ENCODE peak calls at places on chromosomes 4 and X, in four cellular contexts. E, M, F and Y are unnamed samples.
A peak's percentile ranks its signal among the peaks of the same experiment; 100 is the strongest.

GRCh38 chr4:173793937-173794510 is 264.0 kb upstream of the HAND2 start:
- DNase-seq in M (no peak), F (no peak), E (peak; percentile 6), Y (no peak)

GRCh38 chr4:176638992-176639391 is 153.7 kb downstream of the VEGFC start:
- DNase-seq in E (no peak), F (no peak), M (no peak), Y (no peak)

GRCh38 chrX:68931345-68931744 is 102.5 kb downstream of the EFNB1 start:
- DNase-seq in E (no peak), F (no peak), M (no peak), Y (no peak)

GRCh38 chrX:151702021-151702714 is 6.9 kb downstream of the PRRG3 start:
- DNase-seq in M (no peak), E (peak; percentile 23), F (no peak), Y (no peak)

GRCh38 chr4:153448003-153448731 is 18.0 kb upstream of the TMEM131L start:
- DNase-seq in F (no peak), M (no peak), E (peak; percentile 37), Y (no peak)

GRCh38 chr4:77465271-77465670 is 140.3 kb upstream of the CXCL13 start:
- DNase-seq in M (no peak), E (peak; percentile 7), F (no peak), Y (peak; percentile 13)

GRCh38 chr4:99720206-99720605 is 62.6 kb upstream of the C4orf54 start:
- DNase-seq in F (no peak), M (no peak), E (no peak), Y (no peak)

GRCh38 chr4:67292045-67292444 is 253.3 kb downstream of the CENPC start:
- DNase-seq in M (no peak), F (no peak), E (no peak), Y (no peak)

GRCh38 chr4:146398404-146398803 is 123.3 kb downstream of the SLC10A7 start:
- DNase-seq in E (no peak), F (no peak), M (no peak), Y (no peak)

GRCh38 chrX:73859622-73860021 is 296.6 kb downstream of the CHIC1 start:
- DNase-seq in M (no peak), F (no peak), E (no peak), Y (no peak)

GRCh38 chr4:106541253-106541652 is 172.7 kb upstream of the GIMD1 start:
- DNase-seq in M (no peak), E (peak; percentile 74), F (no peak), Y (no peak)

GRCh38 chrX:49704692-49705404 is 9.1 kb upstream of the PAGE1 start:
- DNase-seq in F (no peak), M (no peak), E (no peak), Y (no peak)

DNA sequence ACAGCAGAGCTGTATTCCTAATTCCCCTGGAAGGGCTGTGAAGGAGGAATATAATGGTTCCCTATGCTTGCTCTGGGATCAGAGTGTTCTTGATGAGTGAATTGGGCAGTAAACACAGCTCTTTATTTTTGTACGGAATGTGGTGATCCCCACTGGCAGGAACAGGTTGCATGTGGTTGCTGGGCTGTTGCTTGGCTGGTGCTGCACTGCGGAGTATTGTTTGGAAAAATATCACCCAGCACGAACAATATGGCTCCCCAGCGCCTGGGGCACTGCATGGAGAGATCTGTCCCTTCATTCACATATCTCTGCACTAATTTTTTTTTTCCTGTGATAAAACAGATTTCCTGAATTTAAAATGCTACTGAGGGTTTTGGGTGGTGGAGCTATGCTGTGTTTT is 119.7 kb downstream of the MGST2 start:
- DNase-seq in M (no peak), F (no peak), E (no peak), Y (no peak)
- H3K36me3 ChIP-seq in M (no peaks in the 10 kb centered on the region), F (no peaks in the 10 kb centered on the region), E (no peaks in the 10 kb centered on the region), Y (no peaks in the 10 kb centered on the region)

DNA sequence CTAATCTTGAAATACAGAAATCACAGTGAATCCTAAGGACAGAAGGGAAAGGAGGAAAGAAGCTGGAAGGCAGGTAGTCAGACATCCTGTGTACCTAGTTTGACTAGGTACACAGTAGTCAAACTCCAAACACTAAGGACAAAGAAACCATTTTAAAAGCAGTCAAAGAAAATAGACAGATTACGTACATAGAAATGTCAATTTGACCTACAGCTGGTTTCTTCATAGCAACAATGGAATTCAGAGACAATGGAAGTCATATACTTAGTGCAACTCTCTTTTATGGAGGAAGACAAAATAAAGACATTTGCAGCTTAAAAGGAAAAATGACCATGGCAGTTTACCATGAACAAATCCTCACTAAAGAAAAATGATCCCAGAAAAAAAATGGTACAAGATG is 79.0 kb downstream of the NEUROG2 start:
- DNase-seq in F (no peak), M (no peak), E (no peak), Y (no peak)
- H3K36me3 ChIP-seq in F (no peaks in the 10 kb centered on the region), M (no peaks in the 10 kb centered on the region), E (no peaks in the 10 kb centered on the region), Y (no peaks in the 10 kb centered on the region)

GRCh38 chrX:16852617-16853179 is 17.5 kb downstream of the RBBP7 start:
- DNase-seq in E (no peak), M (no peak), F (no peak), Y (no peak)

GRCh38 chrX:16851421-16851820 is 18.7 kb downstream of the RBBP7 start:
- DNase-seq in E (no peak), M (peak; percentile 64), F (no peak), Y (no peak)

GRCh38 chrX:16845686-16846085 is 24.5 kb downstream of the RBBP7 start:
- DNase-seq in M (no peak), E (no peak), F (no peak), Y (no peak)

GRCh38 chrX:16851827-16852226 is 18.3 kb downstream of the RBBP7 start:
- DNase-seq in F (no peak), M (no peak), E (no peak), Y (no peak)

DNA sequence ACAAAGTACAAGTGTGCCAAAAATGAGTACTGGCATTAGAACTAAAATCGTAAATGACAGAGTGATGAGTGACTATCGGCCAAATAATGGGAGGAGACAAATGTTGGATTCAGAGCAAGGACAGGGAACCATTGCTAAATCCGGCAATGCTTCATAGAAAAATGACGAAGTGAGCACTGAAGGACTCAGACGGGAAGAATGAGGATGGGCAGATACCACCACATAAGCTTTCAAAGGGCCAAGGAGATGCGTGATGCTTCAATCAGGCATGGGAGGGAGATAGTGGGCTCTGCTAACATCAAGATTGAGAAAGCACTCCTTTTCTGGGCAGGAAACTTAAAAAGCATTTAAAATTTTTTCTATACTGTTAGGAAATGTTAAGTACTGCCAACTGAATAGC is 21.6 kb downstream of the RBBP7 start:
- DNase-seq in F (no peak), M (no peak), E (no peak), Y (no peak)
- H3K36me3 ChIP-seq in F (peaks cover 68% of the 10 kb centered on the region), M (peaks cover 49% of the 10 kb centered on the region), E (peaks cover 7% of the 10 kb centered on the region), Y (peaks cover 63% of the 10 kb centered on the region)

DNA sequence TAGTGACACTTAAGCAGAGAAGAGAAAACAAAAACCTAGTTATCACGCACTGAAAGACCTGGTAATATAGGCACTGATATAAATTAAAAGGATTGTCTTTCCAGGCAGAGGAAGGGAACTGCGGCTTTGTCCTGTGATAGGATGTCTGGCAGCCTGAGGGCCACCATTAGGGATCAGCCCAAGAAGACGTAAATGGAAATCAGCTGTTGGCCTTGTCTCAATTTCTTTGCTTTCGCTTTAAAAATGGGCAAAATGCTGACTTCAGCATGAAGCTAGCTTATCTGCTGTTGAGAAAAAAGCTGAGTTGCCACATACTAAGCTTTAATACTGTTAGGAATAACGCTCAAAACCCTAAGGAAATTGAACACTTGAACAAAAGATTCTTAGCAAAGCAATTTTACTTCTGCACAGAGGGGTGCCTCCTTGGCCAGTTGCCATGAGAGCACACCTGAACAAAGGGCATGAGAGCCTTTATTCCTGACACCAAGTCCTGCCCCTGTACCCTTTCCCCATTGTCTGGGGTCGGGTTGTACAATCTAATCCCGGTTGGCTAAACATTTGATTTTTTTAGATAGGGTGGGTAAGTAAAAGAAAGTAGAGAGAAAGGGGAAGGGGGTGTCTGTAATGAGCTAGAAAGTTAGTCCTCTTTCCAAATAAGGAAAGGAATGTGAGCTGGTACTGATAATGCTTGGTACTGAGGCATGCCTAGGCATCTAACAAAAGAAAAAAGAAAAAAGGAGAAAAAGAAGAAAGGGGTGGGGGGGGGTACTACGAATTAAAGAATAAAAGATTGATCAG is 85.2 kb upstream of the UCP1 start:
- DNase-seq in E (peak; percentile 24), M (peak; percentile 66), F (no peak), Y (no peak)
- H3K36me3 ChIP-seq in E (peaks cover 3% of the 10 kb centered on the region), M (peaks cover 44% of the 10 kb centered on the region), F (no peaks in the 10 kb centered on the region), Y (no peaks in the 10 kb centered on the region)

GRCh38 chr4:2494992-2495391 is 26.1 kb downstream of the RNF4 start:
- DNase-seq in M (no peak), E (no peak), F (no peak), Y (no peak)
- H3K36me3 ChIP-seq in M (peaks cover 60% of the 10 kb centered on the region), E (peaks cover 10% of the 10 kb centered on the region), F (peaks cover 81% of the 10 kb centered on the region), Y (peaks cover 49% of the 10 kb centered on the region)